ENCODE peak calls at places on chromosomes 12 and 14, in nine cellular contexts. E is CD4-positive, alpha-beta T cell; Y is lower leg skin; S is GM13976; N is cardiac fibroblast; B is natural killer cell; K is tibial artery; P is brain microvascular endothelial cell; Q is right lobe of liver. X is an unnamed sample.

GRCh38 chr14:92596328-92596943 is 82.9 kb downstream of the RIN3 start:
- DNase-seq in E (no peak), Y (no peak), S (no peak), N (no peak), B (no peak), K (no peak), P (no peak), Q (no peak), X (no peak)

GRCh38 chr12:5511644-5512584 is 80.0 kb downstream of the NTF3 start:
- DNase-seq in E (no peak), Y (no peak), S (peak), N (no peak), B (no peak), K (no peak), P (no peak), Q (peak), X (peak)

GRCh38 chr14:30603402-30603801 is 18.7 kb upstream of the SCFD1 start:
- DNase-seq in E (no peak), Y (no peak), S (no peak), N (peak), B (no peak), K (no peak), P (no peak), Q (no peak), X (no peak)

GRCh38 chr12:128467882-128468281 is 200.9 kb downstream of the TMEM132C start:
- DNase-seq in E (no peak), Y (no peak), S (no peak), N (no peak), B (no peak), K (no peak), P (no peak), Q (no peak), X (no peak)

GRCh38 chr14:73465833-73466532 is 7.6 kb upstream of the NUMB start:
- DNase-seq in E (no peak), Y (no peak), S (no peak), N (no peak), B (no peak), K (no peak), P (no peak), Q (no peak), X (no peak)

GRCh38 chr12:55742719-55743130 is at the start of gene GDF11:
- DNase-seq in E (peak), Y (no peak), S (peak), N (peak), B (peak), K (peak), P (peak), Q (peak), X (peak)

GRCh38 chr14:68208726-68209125 is 389.1 kb downstream of the RAD51B start:
- DNase-seq in E (no peak), Y (no peak), S (no peak), N (no peak), B (no peak), K (no peak), P (no peak), Q (no peak), X (no peak)

GRCh38 chr12:111867531-111867930 is 25.5 kb downstream of the MAPKAPK5 start:
- DNase-seq in E (no peak), Y (no peak), S (no peak), N (no peak), B (no peak), K (no peak), P (no peak), Q (no peak), X (no peak)

GRCh38 chr12:28629691-28630090 is 439.4 kb downstream of the CCDC91 start:
- DNase-seq in E (no peak), Y (no peak), S (no peak), N (no peak), B (no peak), K (no peak), P (no peak), Q (no peak), X (no peak)

GRCh38 chr14:73358187-73358586 is 100.2 kb downstream of the NUMB start:
- DNase-seq in E (no peak), Y (no peak), S (no peak), N (no peak), B (no peak), K (no peak), P (no peak), Q (no peak), X (no peak)

GRCh38 chr14:54902521-54903420 is at the start of gene GCH1:
- DNase-seq in E (peak), Y (peak), S (peak), N (peak), B (peak), K (peak), P (peak), Q (peak), X (peak)

GRCh38 chr12:28099862-28100261 is 90.4 kb upstream of the CCDC91 start:
- DNase-seq in E (no peak), Y (no peak), S (no peak), N (no peak), B (no peak), K (no peak), P (no peak), Q (no peak), X (no peak)

GRCh38 chr14:64704145-64704742 is at the start of gene PLEKHG3:
- DNase-seq in E (no peak), Y (no peak), S (no peak), N (peak), B (peak), K (peak), P (peak), Q (peak), X (peak)

GRCh38 chr12:76038176-76038575 is 6.6 kb upstream of the PHLDA1 start:
- DNase-seq in E (no peak), Y (no peak), S (no peak), N (no peak), B (no peak), K (no peak), P (no peak), Q (no peak), X (no peak)

GRCh38 chr12:116551151-116551550 is 8.0 kb upstream of the MAP1LC3B2 start:
- DNase-seq in E (no peak), Y (no peak), S (no peak), N (no peak), B (no peak), K (no peak), P (no peak), Q (no peak), X (no peak)

GRCh38 chr14:20508367-20508766 is 3.0 kb downstream of the RNASE10 start:
- DNase-seq in E (no peak), Y (no peak), S (no peak), N (no peak), B (no peak), K (no peak), P (no peak), Q (no peak), X (no peak)

GRCh38 chr12:47884501-47884900 is 20.3 kb downstream of the VDR start:
- DNase-seq in E (no peak), Y (no peak), S (no peak), N (no peak), B (no peak), K (peak), P (no peak), Q (no peak), X (no peak)

GRCh38 chr12:52018448-52019122 is 11.8 kb downstream of the TAMALIN start:
- DNase-seq in E (no peak), Y (no peak), S (no peak), N (no peak), B (no peak), K (no peak), P (no peak), Q (no peak), X (no peak)

GRCh38 chr12:77179515-77179914 is 114.1 kb upstream of the E2F7 start:
- DNase-seq in E (no peak), Y (no peak), S (peak), N (no peak), B (no peak), K (no peak), P (no peak), Q (no peak), X (no peak)

GRCh38 chr12:3683670-3684069 is 69.2 kb downstream of the CRACR2A start:
- DNase-seq in E (no peak), Y (no peak), S (no peak), N (peak), B (no peak), K (no peak), P (peak), Q (no peak), X (no peak)

GRCh38 chr14:74475678-74476077 is 17.4 kb downstream of the NPC2 start:
- DNase-seq in E (no peak), Y (no peak), S (no peak), N (peak), B (no peak), K (no peak), P (peak), Q (no peak), X (no peak)

GRCh38 chr14:94473666-94474410 is 2.2 kb downstream of the SERPINA9 start:
- DNase-seq in E (no peak), Y (no peak), S (no peak), N (peak), B (no peak), K (no peak), P (no peak), Q (no peak), X (no peak)

GRCh38 chr12:108886873-108887629 is 7.2 kb downstream of the DAO start:
- DNase-seq in E (no peak), Y (no peak), S (no peak), N (no peak), B (no peak), K (no peak), P (no peak), Q (peak), X (no peak)

GRCh38 chr12:49662998-49663843 is 39.9 kb downstream of the PRPF40B start:
- DNase-seq in E (peak), Y (peak), S (peak), N (peak), B (peak), K (peak), P (peak), Q (peak), X (no peak)

GRCh38 chr14:42715316-42715715 is 1108.6 kb downstream of the LRFN5 start:
- DNase-seq in E (no peak), Y (no peak), S (no peak), N (peak), B (no peak), K (no peak), P (no peak), Q (no peak), X (no peak)

GRCh38 chr12:77940011-77940423 is 109.3 kb downstream of the NAV3 start:
- DNase-seq in E (no peak), Y (no peak), S (no peak), N (peak), B (no peak), K (no peak), P (peak), Q (no peak), X (no peak)

GRCh38 chr12:124617615-124618014 is 50.2 kb upstream of the NCOR2 start:
- DNase-seq in E (no peak), Y (no peak), S (no peak), N (no peak), B (no peak), K (no peak), P (no peak), Q (no peak), X (no peak)

GRCh38 chr12:66550626-66551025 is 128.2 kb downstream of the GRIP1 start:
- DNase-seq in E (no peak), Y (no peak), S (no peak), N (no peak), B (no peak), K (no peak), P (no peak), Q (no peak), X (no peak)

GRCh38 chr12:66552753-66553152 is 126.1 kb downstream of the GRIP1 start:
- DNase-seq in E (no peak), Y (no peak), S (no peak), N (no peak), B (no peak), K (no peak), P (peak), Q (no peak), X (no peak)

GRCh38 chr12:66555113-66555512 is 123.8 kb downstream of the GRIP1 start:
- DNase-seq in E (no peak), Y (no peak), S (no peak), N (no peak), B (no peak), K (no peak), P (peak), Q (no peak), X (no peak)
- TF ChIP-seq CTCF in E (no peak), Y (no peak), S (no peak), N (no peak), B (no peak), K (no peak), P (peak), Q (no peak), X (no peak)

DNA sequence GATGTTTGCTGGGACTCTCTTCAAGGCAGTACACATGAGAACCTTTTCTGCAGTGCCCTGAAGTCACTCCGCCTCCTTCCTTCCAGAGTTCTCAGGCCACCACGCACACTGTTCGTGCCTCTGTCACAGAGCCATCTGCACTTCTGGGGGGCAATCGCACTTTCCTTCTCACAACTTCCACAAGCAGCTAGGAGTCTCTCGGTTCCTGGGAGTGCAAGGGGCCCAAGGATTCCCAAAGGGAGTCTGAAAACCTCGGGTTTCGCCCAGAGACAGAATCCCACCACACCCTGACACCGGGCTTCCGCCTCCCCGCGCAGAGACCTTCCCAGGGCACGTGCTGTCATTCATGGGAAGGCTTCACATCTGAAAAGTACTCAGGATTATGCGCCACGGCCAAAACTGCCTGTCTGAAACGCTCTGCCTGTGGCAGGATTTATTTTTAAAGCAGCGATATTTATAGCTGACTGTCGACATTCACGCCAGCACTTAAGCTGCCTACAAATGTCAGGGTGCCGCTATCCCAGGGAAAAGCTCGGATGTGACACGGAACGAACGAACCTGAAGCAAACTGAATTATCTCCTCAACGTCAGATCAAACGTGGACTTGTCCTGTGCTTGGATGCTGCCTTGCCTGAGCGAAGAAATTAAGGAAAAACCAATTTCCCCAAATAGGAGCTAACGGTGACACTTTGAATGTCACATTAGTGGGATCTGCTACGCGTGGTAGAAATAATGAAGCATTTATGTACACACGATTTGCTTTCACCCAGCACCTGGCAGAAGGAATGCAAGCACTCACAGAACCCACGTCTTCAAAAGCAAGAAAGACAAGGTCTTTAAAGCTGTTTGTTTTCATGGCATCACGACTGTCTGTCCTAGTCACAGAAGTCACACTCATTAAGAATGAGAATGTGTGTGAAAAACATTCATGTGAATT is 154.0 kb downstream of the PIWIL1 start:
- DNase-seq in E (no peak), Y (no peak), S (no peak), N (no peak), B (no peak), K (no peak), P (no peak), Q (no peak), X (no peak)
- TF ChIP-seq CTCF in E (no peak), Y (no peak), S (no peak), N (no peak), B (no peak), K (no peak), P (no peak), Q (no peak), X (no peak)

DNA sequence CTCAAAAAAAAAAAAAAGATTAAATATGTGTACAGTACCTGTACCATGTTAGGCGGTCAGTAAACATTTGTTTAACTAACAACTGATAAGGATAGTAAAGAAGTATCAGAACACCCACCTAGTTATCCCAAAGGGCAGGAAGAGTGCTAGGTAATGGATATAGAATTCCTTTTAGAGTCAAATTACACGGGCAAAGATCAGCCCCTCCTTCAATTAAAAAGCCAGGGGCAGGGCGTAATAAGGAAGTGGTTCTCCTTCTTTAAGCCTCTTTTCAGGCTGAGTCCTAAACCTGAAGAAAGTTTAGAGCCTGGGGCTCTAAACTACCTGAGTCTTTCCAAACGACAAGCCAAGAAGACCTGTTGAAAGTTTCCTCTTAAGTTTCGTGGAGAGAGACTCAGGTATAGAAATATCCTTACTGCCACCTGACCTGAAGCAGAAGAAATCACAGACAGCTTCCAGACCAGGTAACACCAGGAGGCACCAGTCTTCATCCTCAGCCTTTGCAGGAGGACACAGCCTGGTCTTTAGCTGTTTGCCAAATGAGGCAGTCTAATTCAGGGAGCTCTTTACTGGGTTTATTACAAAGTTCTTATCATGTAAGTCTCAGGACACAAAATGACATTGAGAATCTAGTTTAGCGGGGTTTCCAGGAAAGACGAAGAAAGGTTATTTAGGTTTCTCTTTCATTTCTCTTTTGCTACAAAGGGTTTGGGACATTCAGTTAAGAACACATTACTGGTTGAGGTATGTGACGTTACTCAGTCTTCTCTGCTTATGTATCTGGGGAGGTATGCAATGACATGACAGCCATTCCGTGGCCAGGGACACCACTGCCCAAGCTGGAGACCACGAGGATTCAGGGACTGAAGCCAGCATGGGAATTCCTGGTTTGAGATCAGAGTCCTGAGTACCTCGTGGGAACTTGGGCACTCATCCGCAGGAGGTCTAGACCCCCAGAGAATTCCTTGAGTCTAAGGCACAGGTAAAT is at the start of gene BCL2L14:
- DNase-seq in E (no peak), Y (no peak), S (peak), N (no peak), B (no peak), K (no peak), P (no peak), Q (no peak), X (no peak)
- TF ChIP-seq CTCF in E (no peak), Y (no peak), S (no peak), N (no peak), B (no peak), K (no peak), P (no peak), Q (no peak), X (no peak)

DNA sequence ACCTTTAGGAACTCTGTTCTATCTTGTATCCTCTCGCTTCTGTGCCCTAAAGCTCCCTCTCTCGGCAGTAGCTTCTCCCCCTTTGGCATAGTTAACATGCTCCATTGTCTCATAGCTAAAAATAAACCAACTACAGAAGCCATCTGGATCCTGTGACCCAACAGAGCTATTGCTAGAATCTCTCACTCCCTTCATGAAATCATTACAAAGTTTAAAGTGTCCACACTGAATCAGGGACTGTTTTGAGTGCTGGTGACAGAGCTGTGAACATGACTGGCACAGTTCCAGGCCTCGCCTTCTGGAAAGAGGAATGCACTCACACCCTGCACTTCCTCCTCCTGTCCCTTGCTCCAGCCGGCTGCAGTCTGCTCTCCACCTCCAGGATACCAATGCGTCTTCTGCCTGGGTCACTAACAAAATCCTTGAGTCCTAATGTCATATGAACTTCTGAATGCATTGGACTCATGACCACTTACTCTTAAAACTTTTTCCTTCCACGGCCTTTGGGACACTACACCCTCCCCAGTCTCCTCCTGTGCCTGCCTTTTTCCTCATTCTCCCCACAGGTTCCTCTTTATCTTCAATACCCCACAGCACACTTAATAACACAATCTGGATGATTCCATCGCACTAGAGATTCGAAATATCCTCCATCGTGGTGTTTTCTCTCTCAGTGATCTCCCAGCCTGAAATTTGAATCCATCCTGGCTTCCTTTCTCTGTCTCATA is 13.2 kb downstream of the PLBD1 start:
- DNase-seq in E (no peak), Y (peak), S (no peak), N (peak), B (no peak), K (peak), P (peak), Q (peak), X (no peak)
- TF ChIP-seq CTCF in E (no peak), Y (no peak), S (no peak), N (no peak), B (no peak), K (no peak), P (no peak), Q (no peak), X (no peak)

GRCh38 chr14:79369359-79370332 is 841.7 kb downstream of the DIO2 start:
- DNase-seq in E (no peak), Y (no peak), S (no peak), N (peak), B (no peak), K (no peak), P (peak), Q (no peak), X (no peak)
- TF ChIP-seq CTCF in E (no peak), Y (no peak), S (no peak), N (peak), B (no peak), K (no peak), P (peak), Q (no peak), X (no peak)